ENCODE peak calls at places on chromosomes 11 and 22, in seven cellular contexts. Q, D, B, I, J, Z and F are unnamed samples.

GRCh38 chr11:128448487-128448886 is 138.9 kb downstream of the ETS1 start:
- DNase-seq in J (no peak), I (peak), Z (no peak), D (no peak), B (peak), Q (no peak), F (no peak)

GRCh38 chr22:40396882-40397281 is 26.5 kb downstream of the SGSM3 start:
- DNase-seq in Z (no peak), Q (peak), J (no peak), D (peak), B (no peak), I (peak), F (no peak)

GRCh38 chr11:57633394-57634058 is 16.2 kb downstream of the YPEL4 start:
- DNase-seq in J (no peak), D (no peak), B (no peak), I (no peak), Z (no peak), Q (no peak), F (no peak)

GRCh38 chr11:64760759-64761417 is 1.1 kb upstream of the PYGM start:
- DNase-seq in B (no peak), Q (no peak), J (no peak), Z (no peak), D (no peak), I (peak), F (no peak)

GRCh38 chr11:78030429-78031325 is 7.6 kb upstream of the KCTD14 start:
- DNase-seq in Q (peak), D (no peak), J (peak), B (no peak), Z (no peak), I (peak), F (no peak)

GRCh38 chr11:128189823-128190222 is 397.5 kb downstream of the ETS1 start:
- DNase-seq in Z (no peak), I (no peak), D (no peak), B (no peak), Q (no peak), J (no peak), F (no peak)

GRCh38 chr11:119741369-119742262 is 12.6 kb upstream of the NECTIN1 start:
- DNase-seq in Z (no peak), J (peak), B (peak), D (no peak), I (no peak), Q (peak), F (peak)

GRCh38 chr22:37930270-37930951 is 23.0 kb downstream of the C22orf23 start:
- DNase-seq in Q (no peak), I (peak), Z (no peak), B (peak), D (no peak), J (no peak), F (peak)

GRCh38 chr11:58592760-58593472 is 14.1 kb downstream of the ZFP91 start:
- DNase-seq in I (peak), J (no peak), Z (no peak), B (no peak), D (no peak), Q (no peak), F (no peak)

GRCh38 chr11:73854680-73855079 is 22.0 kb downstream of the COA4 start:
- DNase-seq in I (peak), B (no peak), D (no peak), Z (no peak), Q (no peak), J (no peak), F (no peak)

GRCh38 chr11:93059074-93059957 is 89.9 kb downstream of the MTNR1B start:
- DNase-seq in J (no peak), D (peak), B (no peak), Q (no peak), I (peak), Z (no peak), F (no peak)

GRCh38 chr11:91243065-91243464 is 981.6 kb upstream of the FAT3 start:
- DNase-seq in J (no peak), B (no peak), I (peak), Z (no peak), Q (no peak), D (no peak), F (no peak)

GRCh38 chr22:49124588-49124987 is 703.1 kb downstream of the BRD1 start:
- DNase-seq in D (no peak), J (no peak), Z (no peak), Q (no peak), B (no peak), I (no peak), F (no peak)

GRCh38 chr11:10294289-10294953 is 402 bp upstream of the SBF2 start:
- DNase-seq in Q (peak), Z (no peak), J (peak), I (peak), D (no peak), B (peak), F (no peak)

GRCh38 chr22:32650553-32651345 is 150.8 kb upstream of the TIMP3 start:
- DNase-seq in Q (no peak), J (no peak), Z (no peak), B (no peak), I (no peak), D (no peak), F (no peak)

GRCh38 chr11:113023986-113024385 is 62.8 kb downstream of the NCAM1 start:
- DNase-seq in Z (no peak), J (no peak), D (no peak), B (no peak), Q (no peak), I (no peak), F (no peak)

GRCh38 chr11:16809901-16810668 is 71.6 kb downstream of the C11orf58 start:
- DNase-seq in I (peak), J (peak), B (no peak), Q (peak), Z (no peak), D (no peak), F (no peak)

GRCh38 chr11:130449996-130450419 is 1.6 kb downstream of the ADAMTS15 start:
- DNase-seq in J (peak), Q (peak), I (peak), B (no peak), D (no peak), Z (no peak), F (no peak)

GRCh38 chr22:27874185-27874584 is 44.9 kb downstream of the PITPNB start:
- DNase-seq in D (no peak), J (no peak), B (no peak), Q (no peak), I (no peak), Z (no peak), F (no peak)
- H3K4me3 ChIP-seq in D (no peak), J (no peak), B (no peak), Q (no peak), I (no peak), Z (no peak), F (no peak)

GRCh38 chr11:3160252-3161031 is 4.7 kb downstream of the OSBPL5 start:
- DNase-seq in B (no peak), Q (peak), J (peak), D (peak), Z (no peak), I (peak), F (peak)

GRCh38 chr11:3158131-3158591 is 6.9 kb downstream of the OSBPL5 start:
- DNase-seq in J (peak), I (no peak), Q (peak), D (no peak), B (no peak), Z (no peak), F (no peak)

GRCh38 chr11:3161309-3161708 is 3.8 kb downstream of the OSBPL5 start:
- DNase-seq in Z (no peak), I (no peak), Q (peak), B (no peak), J (peak), D (no peak), F (no peak)

GRCh38 chr11:3158821-3159220 is 6.3 kb downstream of the OSBPL5 start:
- DNase-seq in D (no peak), Z (no peak), I (no peak), Q (peak), J (peak), B (no peak), F (no peak)

DNA sequence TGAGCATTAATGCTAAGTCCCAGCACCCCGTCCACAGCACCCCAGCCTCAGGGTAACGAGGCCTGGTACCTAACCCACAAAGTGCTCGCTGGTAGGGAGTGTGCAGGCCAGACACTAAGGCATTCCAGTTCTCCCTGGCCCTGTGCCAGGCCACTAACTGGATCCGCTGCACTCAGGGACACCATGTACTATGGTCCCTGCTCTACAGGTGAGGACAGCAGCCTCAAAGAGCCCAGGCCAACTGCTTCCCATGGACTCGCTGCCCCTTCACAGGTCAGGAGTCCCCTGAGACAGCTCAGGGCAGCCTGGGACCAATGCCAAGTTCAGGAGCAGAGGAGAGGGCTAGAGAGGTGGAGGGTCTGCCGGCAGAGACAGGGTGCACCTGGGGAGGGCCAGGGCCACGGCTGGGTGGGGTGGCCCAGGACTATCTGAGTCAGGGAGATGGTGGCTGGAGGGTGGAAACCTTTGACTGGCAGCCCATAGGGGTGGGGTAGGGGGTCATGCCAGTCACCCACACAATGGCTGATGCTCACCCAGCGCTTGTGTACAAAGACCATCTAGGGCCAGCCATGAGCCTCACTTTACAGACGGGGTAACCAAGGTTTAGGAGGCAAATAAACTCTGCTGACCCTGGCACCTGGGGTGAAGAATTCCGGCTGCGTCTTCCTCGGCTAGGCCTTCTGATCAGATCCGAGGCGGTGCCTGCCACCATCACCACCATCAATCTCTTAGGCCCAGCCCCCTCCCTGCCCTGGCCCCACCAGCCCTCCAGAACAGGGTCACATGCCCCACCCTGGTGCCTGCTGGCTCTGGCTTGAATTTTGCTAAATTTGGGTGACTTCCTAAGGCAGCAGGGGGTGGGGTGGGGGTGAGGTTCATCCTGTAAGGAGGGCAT is 5.6 kb downstream of the OSBPL5 start:
- DNase-seq in Z (no peak), J (peak), I (peak), Q (peak), B (no peak), D (no peak), F (no peak)
- H3K4me3 ChIP-seq in Z (no peak), J (peak), I (peak), Q (peak), B (no peak), D (peak), F (peak)

GRCh38 chr11:14380125-14380936 is 21.3 kb upstream of the RRAS2 start:
- DNase-seq in Q (no peak), D (no peak), Z (no peak), I (no peak), J (no peak), B (no peak), F (no peak)

GRCh38 chr11:14384338-14384737 is 25.4 kb upstream of the RRAS2 start:
- DNase-seq in J (no peak), D (peak), Q (no peak), Z (no peak), I (peak), B (no peak), F (no peak)

GRCh38 chr11:14381968-14382367 is 23.0 kb upstream of the RRAS2 start:
- DNase-seq in Z (no peak), Q (no peak), B (no peak), J (no peak), I (no peak), D (no peak), F (no peak)

GRCh38 chr11:14378171-14378570 is 19.2 kb upstream of the RRAS2 start:
- DNase-seq in Z (no peak), B (no peak), Q (no peak), J (no peak), D (no peak), I (no peak), F (no peak)

GRCh38 chr11:14380947-14381555 is 22.1 kb upstream of the RRAS2 start:
- DNase-seq in Z (no peak), Q (peak), B (no peak), D (no peak), I (peak), J (peak), F (no peak)
- H3K4me3 ChIP-seq in Z (peak), Q (peak), B (no peak), D (peak), I (peak), J (peak), F (peak)

DNA sequence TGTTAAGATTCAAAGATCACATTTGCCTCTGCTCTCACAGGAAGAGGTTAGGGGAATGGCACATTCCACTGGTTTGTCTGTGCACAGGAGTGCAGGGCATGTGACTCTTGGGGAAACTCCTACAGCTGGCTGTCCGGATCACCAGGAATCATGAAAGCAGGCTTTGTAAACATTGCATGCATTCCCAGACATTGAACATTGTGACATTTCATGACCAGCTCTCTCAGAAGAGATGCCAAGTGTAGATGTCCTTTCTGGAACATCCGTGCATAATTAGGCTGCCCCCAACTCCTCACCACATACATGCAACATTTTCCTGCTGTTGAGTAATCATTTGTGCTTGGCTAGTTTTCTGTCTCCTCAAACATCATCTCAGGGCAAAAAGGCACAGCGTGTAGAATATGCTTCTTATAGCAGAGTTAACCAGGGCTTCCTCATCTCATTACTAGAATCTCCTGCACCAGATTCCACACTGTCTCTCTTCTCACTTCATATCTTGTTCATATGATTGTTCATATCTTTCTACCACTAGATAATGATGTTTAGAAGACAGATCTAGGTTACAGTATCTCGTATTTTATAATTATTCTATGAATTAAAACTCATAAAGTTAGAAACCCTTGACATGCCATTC is 694.7 kb downstream of the NTM start:
- DNase-seq in Z (no peak), D (peak), J (no peak), I (peak), B (no peak), Q (no peak), F (no peak)
- H3K4me3 ChIP-seq in Z (no peak), D (no peak), J (no peak), I (no peak), B (no peak), Q (no peak), F (no peak)

GRCh38 chr11:44305643-44306468 is 4.1 kb downstream of the ALX4 start:
- DNase-seq in D (no peak), B (no peak), Q (no peak), Z (no peak), J (no peak), I (peak), F (no peak)
- H3K4me3 ChIP-seq in D (peak), B (peak), Q (no peak), Z (peak), J (peak), I (peak), F (peak)

GRCh38 chr11:47245586-47246357 is 2.8 kb downstream of the ACP2 start:
- DNase-seq in Q (no peak), B (no peak), Z (no peak), J (no peak), D (no peak), I (no peak), F (no peak)

GRCh38 chr11:47249378-47249715 is 733 bp upstream of the ACP2 start:
- DNase-seq in J (no peak), D (no peak), I (no peak), Z (no peak), B (no peak), Q (no peak), F (no peak)

GRCh38 chr11:47248664-47249377 is at the start of gene ACP2:
- DNase-seq in I (peak), D (peak), Z (peak), Q (peak), J (peak), B (peak), F (peak)

GRCh38 chr11:47248304-47248663 is 330 bp downstream of the ACP2 start:
- DNase-seq in I (peak), D (no peak), J (peak), Q (no peak), B (no peak), Z (no peak), F (no peak)

GRCh38 chr11:47247502-47247901 is 1.1 kb downstream of the ACP2 start:
- DNase-seq in D (no peak), Q (no peak), B (no peak), Z (no peak), I (no peak), J (no peak), F (no peak)
- H3K4me3 ChIP-seq in D (peak), Q (no peak), B (peak), Z (peak), I (no peak), J (peak), F (no peak)